ENCODE peak calls at places on chromosomes 7 and 10, in nine cellular contexts. One of them, this sample, is unnamed.

GRCh38 chr7:24817339-24817738 is 60.1 kb upstream of the GSDME start:
- DNase-seq in fibroblast of the conjunctiva: no peak
- DNase-seq in Caco-2: no peak
- DNase-seq in left ventricle myocardium inferior: no peak
- DNase-seq in iris pigment epithelial cell: no peak
- DNase-seq in renal cortical epithelial cell: no peak
- DNase-seq in NCI-H345: no peak
- DNase-seq in GM12865: no peak
- DNase-seq in cortex of kidney: no peak
- DNase-seq in this sample: no peak

GRCh38 chr10:77962350-77963146 is 36.0 kb upstream of the DLG5 start:
- DNase-seq in cortex of kidney: no peak
- DNase-seq in renal cortical epithelial cell: no peak
- DNase-seq in iris pigment epithelial cell: no peak
- DNase-seq in left ventricle myocardium inferior: no peak
- DNase-seq in fibroblast of the conjunctiva: no peak
- DNase-seq in GM12865: no peak
- DNase-seq in NCI-H345: no peak
- DNase-seq in Caco-2: no peak
- DNase-seq in this sample: no peak

GRCh38 chr7:73555411-73555982 is 2.0 kb downstream of the BCL7B start:
- DNase-seq in iris pigment epithelial cell: no peak
- DNase-seq in cortex of kidney: no peak
- DNase-seq in GM12865: no peak
- DNase-seq in fibroblast of the conjunctiva: no peak
- DNase-seq in Caco-2: no peak
- DNase-seq in NCI-H345: no peak
- DNase-seq in renal cortical epithelial cell: peak
- DNase-seq in left ventricle myocardium inferior: no peak
- DNase-seq in this sample: no peak

GRCh38 chr7:31687024-31687423 is at the start of gene PPP1R17:
- DNase-seq in GM12865: no peak
- DNase-seq in cortex of kidney: no peak
- DNase-seq in Caco-2: no peak
- DNase-seq in iris pigment epithelial cell: no peak
- DNase-seq in left ventricle myocardium inferior: peak
- DNase-seq in NCI-H345: no peak
- DNase-seq in fibroblast of the conjunctiva: no peak
- DNase-seq in renal cortical epithelial cell: no peak
- DNase-seq in this sample: no peak

GRCh38 chr7:44769381-44770209 is 20.9 kb downstream of the ZMIZ2 start:
- DNase-seq in fibroblast of the conjunctiva: peak
- DNase-seq in renal cortical epithelial cell: peak
- DNase-seq in GM12865: peak
- DNase-seq in cortex of kidney: no peak
- DNase-seq in Caco-2: no peak
- DNase-seq in NCI-H345: no peak
- DNase-seq in iris pigment epithelial cell: peak
- DNase-seq in left ventricle myocardium inferior: no peak
- DNase-seq in this sample: peak

GRCh38 chr7:30146127-30146612 is 11.4 kb downstream of the MTURN start:
- DNase-seq in renal cortical epithelial cell: no peak
- DNase-seq in left ventricle myocardium inferior: no peak
- DNase-seq in iris pigment epithelial cell: no peak
- DNase-seq in Caco-2: no peak
- DNase-seq in NCI-H345: peak
- DNase-seq in cortex of kidney: no peak
- DNase-seq in GM12865: no peak
- DNase-seq in fibroblast of the conjunctiva: no peak
- DNase-seq in this sample: no peak

GRCh38 chr10:131065673-131066331 is 245.7 kb downstream of the TCERG1L start:
- DNase-seq in Caco-2: no peak
- DNase-seq in renal cortical epithelial cell: no peak
- DNase-seq in GM12865: no peak
- DNase-seq in left ventricle myocardium inferior: peak
- DNase-seq in NCI-H345: no peak
- DNase-seq in iris pigment epithelial cell: peak
- DNase-seq in cortex of kidney: no peak
- DNase-seq in fibroblast of the conjunctiva: no peak
- DNase-seq in this sample: no peak

GRCh38 chr10:47026301-47027107 is 115.3 kb downstream of the PTPN20 start:
- DNase-seq in Caco-2: peak
- DNase-seq in NCI-H345: no peak
- DNase-seq in renal cortical epithelial cell: no peak
- DNase-seq in cortex of kidney: no peak
- DNase-seq in left ventricle myocardium inferior: no peak
- DNase-seq in fibroblast of the conjunctiva: no peak
- DNase-seq in GM12865: no peak
- DNase-seq in iris pigment epithelial cell: no peak
- DNase-seq in this sample: no peak

GRCh38 chr7:103679156-103680132 is 233.4 kb upstream of the SLC26A5 start:
- DNase-seq in fibroblast of the conjunctiva: no peak
- DNase-seq in iris pigment epithelial cell: peak
- DNase-seq in left ventricle myocardium inferior: no peak
- DNase-seq in Caco-2: no peak
- DNase-seq in NCI-H345: no peak
- DNase-seq in renal cortical epithelial cell: peak
- DNase-seq in cortex of kidney: no peak
- DNase-seq in GM12865: no peak
- DNase-seq in this sample: no peak

GRCh38 chr10:79239930-79240713 is 107.1 kb upstream of the PPIF start:
- DNase-seq in iris pigment epithelial cell: no peak
- DNase-seq in renal cortical epithelial cell: no peak
- DNase-seq in Caco-2: peak
- DNase-seq in GM12865: no peak
- DNase-seq in fibroblast of the conjunctiva: no peak
- DNase-seq in NCI-H345: no peak
- DNase-seq in left ventricle myocardium inferior: no peak
- DNase-seq in cortex of kidney: no peak
- DNase-seq in this sample: no peak

GRCh38 chr7:103373866-103374643 is 26.6 kb downstream of the PSMC2 start:
- DNase-seq in cortex of kidney: no peak
- DNase-seq in fibroblast of the conjunctiva: no peak
- DNase-seq in GM12865: no peak
- DNase-seq in iris pigment epithelial cell: no peak
- DNase-seq in NCI-H345: no peak
- DNase-seq in renal cortical epithelial cell: no peak
- DNase-seq in Caco-2: no peak
- DNase-seq in left ventricle myocardium inferior: no peak
- DNase-seq in this sample: no peak

GRCh38 chr7:89687266-89687665 is 467.0 kb upstream of the STEAP1 start:
- DNase-seq in fibroblast of the conjunctiva: no peak
- DNase-seq in iris pigment epithelial cell: no peak
- DNase-seq in Caco-2: no peak
- DNase-seq in renal cortical epithelial cell: no peak
- DNase-seq in left ventricle myocardium inferior: no peak
- DNase-seq in cortex of kidney: no peak
- DNase-seq in NCI-H345: no peak
- DNase-seq in GM12865: no peak
- DNase-seq in this sample: no peak

GRCh38 chr7:102417105-102417504 is 16.3 kb upstream of the ORAI2 start:
- DNase-seq in iris pigment epithelial cell: no peak
- DNase-seq in fibroblast of the conjunctiva: no peak
- DNase-seq in renal cortical epithelial cell: no peak
- DNase-seq in Caco-2: no peak
- DNase-seq in cortex of kidney: no peak
- DNase-seq in GM12865: no peak
- DNase-seq in left ventricle myocardium inferior: no peak
- DNase-seq in NCI-H345: no peak
- DNase-seq in this sample: peak

GRCh38 chr7:2005746-2006145 is 227.0 kb downstream of the MAD1L1 start:
- DNase-seq in left ventricle myocardium inferior: no peak
- DNase-seq in renal cortical epithelial cell: no peak
- DNase-seq in cortex of kidney: no peak
- DNase-seq in GM12865: no peak
- DNase-seq in iris pigment epithelial cell: no peak
- DNase-seq in fibroblast of the conjunctiva: no peak
- DNase-seq in NCI-H345: no peak
- DNase-seq in Caco-2: peak
- DNase-seq in this sample: no peak

GRCh38 chr7:96548664-96549063 is 161.0 kb downstream of the SEM1 start:
- DNase-seq in GM12865: no peak
- DNase-seq in Caco-2: no peak
- DNase-seq in left ventricle myocardium inferior: no peak
- DNase-seq in fibroblast of the conjunctiva: no peak
- DNase-seq in cortex of kidney: no peak
- DNase-seq in renal cortical epithelial cell: peak
- DNase-seq in iris pigment epithelial cell: no peak
- DNase-seq in NCI-H345: peak
- DNase-seq in this sample: no peak

GRCh38 chr7:91243591-91244368 is 20.5 kb upstream of the FZD1 start:
- DNase-seq in left ventricle myocardium inferior: no peak
- DNase-seq in NCI-H345: no peak
- DNase-seq in Caco-2: no peak
- DNase-seq in iris pigment epithelial cell: peak
- DNase-seq in renal cortical epithelial cell: no peak
- DNase-seq in GM12865: no peak
- DNase-seq in fibroblast of the conjunctiva: no peak
- DNase-seq in cortex of kidney: no peak
- DNase-seq in this sample: no peak

GRCh38 chr10:120456626-120457430 is at the start of gene PLPP4:
- DNase-seq in iris pigment epithelial cell: peak
- DNase-seq in left ventricle myocardium inferior: no peak
- DNase-seq in renal cortical epithelial cell: peak
- DNase-seq in Caco-2: no peak
- DNase-seq in fibroblast of the conjunctiva: no peak
- DNase-seq in cortex of kidney: no peak
- DNase-seq in GM12865: no peak
- DNase-seq in NCI-H345: peak
- DNase-seq in this sample: no peak

GRCh38 chr10:79378647-79379511 is 31.6 kb downstream of the PPIF start:
- DNase-seq in renal cortical epithelial cell: no peak
- DNase-seq in iris pigment epithelial cell: no peak
- DNase-seq in GM12865: no peak
- DNase-seq in left ventricle myocardium inferior: no peak
- DNase-seq in Caco-2: peak
- DNase-seq in cortex of kidney: no peak
- DNase-seq in NCI-H345: no peak
- DNase-seq in fibroblast of the conjunctiva: no peak
- DNase-seq in this sample: no peak

GRCh38 chr10:17216217-17216900 is 11.7 kb upstream of the VIM start:
- DNase-seq in fibroblast of the conjunctiva: peak
- DNase-seq in NCI-H345: no peak
- DNase-seq in renal cortical epithelial cell: peak
- DNase-seq in GM12865: peak
- DNase-seq in left ventricle myocardium inferior: no peak
- DNase-seq in cortex of kidney: no peak
- DNase-seq in iris pigment epithelial cell: peak
- DNase-seq in Caco-2: no peak
- DNase-seq in this sample: peak

GRCh38 chr7:2821842-2822507 is 22.1 kb downstream of the GNA12 start:
- DNase-seq in renal cortical epithelial cell: peak
- DNase-seq in iris pigment epithelial cell: peak
- DNase-seq in cortex of kidney: no peak
- DNase-seq in NCI-H345: no peak
- DNase-seq in GM12865: peak
- DNase-seq in left ventricle myocardium inferior: no peak
- DNase-seq in fibroblast of the conjunctiva: no peak
- DNase-seq in Caco-2: no peak
- DNase-seq in this sample: no peak

GRCh38 chr7:77696643-77697534 is 630 bp downstream of the RSBN1L start:
- DNase-seq in cortex of kidney: no peak
- DNase-seq in NCI-H345: peak
- DNase-seq in left ventricle myocardium inferior: peak
- DNase-seq in GM12865: peak
- DNase-seq in fibroblast of the conjunctiva: no peak
- DNase-seq in iris pigment epithelial cell: peak
- DNase-seq in Caco-2: peak
- DNase-seq in renal cortical epithelial cell: no peak
- DNase-seq in this sample: peak

GRCh38 chr7:96695581-96695980 is 14.1 kb downstream of the SEM1 start:
- DNase-seq in left ventricle myocardium inferior: no peak
- DNase-seq in Caco-2: no peak
- DNase-seq in iris pigment epithelial cell: no peak
- DNase-seq in NCI-H345: no peak
- DNase-seq in cortex of kidney: no peak
- DNase-seq in GM12865: no peak
- DNase-seq in fibroblast of the conjunctiva: no peak
- DNase-seq in renal cortical epithelial cell: no peak
- DNase-seq in this sample: no peak

GRCh38 chr7:109282726-109283125 is 713.1 kb downstream of the DNAJB9 start:
- DNase-seq in renal cortical epithelial cell: no peak
- DNase-seq in iris pigment epithelial cell: no peak
- DNase-seq in GM12865: no peak
- DNase-seq in NCI-H345: no peak
- DNase-seq in fibroblast of the conjunctiva: no peak
- DNase-seq in left ventricle myocardium inferior: no peak
- DNase-seq in Caco-2: no peak
- DNase-seq in cortex of kidney: no peak
- DNase-seq in this sample: no peak

GRCh38 chr10:10394933-10395658 is 622.6 kb upstream of the CELF2 start:
- DNase-seq in iris pigment epithelial cell: peak
- DNase-seq in left ventricle myocardium inferior: no peak
- DNase-seq in GM12865: no peak
- DNase-seq in Caco-2: no peak
- DNase-seq in fibroblast of the conjunctiva: peak
- DNase-seq in NCI-H345: no peak
- DNase-seq in renal cortical epithelial cell: no peak
- DNase-seq in cortex of kidney: no peak
- DNase-seq in this sample: no peak

GRCh38 chr10:96978621-96979154 is 146.6 kb downstream of the LCOR start:
- DNase-seq in renal cortical epithelial cell: no peak
- DNase-seq in cortex of kidney: no peak
- DNase-seq in GM12865: peak
- DNase-seq in NCI-H345: no peak
- DNase-seq in Caco-2: no peak
- DNase-seq in left ventricle myocardium inferior: no peak
- DNase-seq in fibroblast of the conjunctiva: no peak
- DNase-seq in iris pigment epithelial cell: no peak
- DNase-seq in this sample: no peak

GRCh38 chr10:27359792-27360320 is 119.3 kb upstream of the ACBD5 start:
- DNase-seq in iris pigment epithelial cell: no peak
- DNase-seq in GM12865: no peak
- DNase-seq in left ventricle myocardium inferior: no peak
- DNase-seq in NCI-H345: no peak
- DNase-seq in renal cortical epithelial cell: no peak
- DNase-seq in fibroblast of the conjunctiva: no peak
- DNase-seq in cortex of kidney: no peak
- DNase-seq in Caco-2: no peak
- DNase-seq in this sample: no peak

GRCh38 chr7:110003827-110004226 is 1087.1 kb upstream of the LRRN3 start:
- DNase-seq in fibroblast of the conjunctiva: no peak
- DNase-seq in iris pigment epithelial cell: no peak
- DNase-seq in NCI-H345: no peak
- DNase-seq in GM12865: no peak
- DNase-seq in Caco-2: no peak
- DNase-seq in left ventricle myocardium inferior: no peak
- DNase-seq in cortex of kidney: no peak
- DNase-seq in renal cortical epithelial cell: no peak
- DNase-seq in this sample: no peak

GRCh38 chr7:116583653-116584052 is 58.8 kb downstream of the CAV1 start:
- DNase-seq in fibroblast of the conjunctiva: no peak
- DNase-seq in iris pigment epithelial cell: no peak
- DNase-seq in GM12865: peak
- DNase-seq in cortex of kidney: no peak
- DNase-seq in Caco-2: no peak
- DNase-seq in NCI-H345: no peak
- DNase-seq in left ventricle myocardium inferior: no peak
- DNase-seq in renal cortical epithelial cell: no peak
- DNase-seq in this sample: no peak

GRCh38 chr7:131409129-131409766 is 81.6 kb downstream of the MKLN1 start:
- DNase-seq in Caco-2: no peak
- DNase-seq in renal cortical epithelial cell: no peak
- DNase-seq in cortex of kidney: no peak
- DNase-seq in GM12865: no peak
- DNase-seq in iris pigment epithelial cell: no peak
- DNase-seq in left ventricle myocardium inferior: no peak
- DNase-seq in fibroblast of the conjunctiva: no peak
- DNase-seq in NCI-H345: no peak
- DNase-seq in this sample: no peak

GRCh38 chr10:53453196-53453595 is 680.6 kb upstream of the MBL2 start:
- DNase-seq in NCI-H345: no peak
- DNase-seq in left ventricle myocardium inferior: no peak
- DNase-seq in Caco-2: no peak
- DNase-seq in renal cortical epithelial cell: no peak
- DNase-seq in cortex of kidney: no peak
- DNase-seq in iris pigment epithelial cell: no peak
- DNase-seq in GM12865: no peak
- DNase-seq in fibroblast of the conjunctiva: no peak
- DNase-seq in this sample: no peak

GRCh38 chr10:88377510-88377909 is 205.6 kb downstream of the RNLS start:
- DNase-seq in NCI-H345: no peak
- DNase-seq in fibroblast of the conjunctiva: no peak
- DNase-seq in Caco-2: no peak
- DNase-seq in GM12865: no peak
- DNase-seq in left ventricle myocardium inferior: no peak
- DNase-seq in iris pigment epithelial cell: peak
- DNase-seq in renal cortical epithelial cell: no peak
- DNase-seq in cortex of kidney: no peak
- DNase-seq in this sample: no peak

This sample was measured in CD4-positive, alpha-beta memory T cell.